ENCODE peak calls at places on chromosomes 7 and 10, in five cellular contexts. Z is NCI-H1417, H is AG10803, Q is left ventricle myocardium inferior, N is AG04449. C is an unnamed sample.

GRCh38 chr7:150450491-150450992 is at the start of gene GIMAP8:
- DNase-seq in H (no peak), N (no peak), Q (peak), Z (no peak), C (peak)

GRCh38 chr10:91924212-91925021 is 847 bp downstream of the BTAF1 start:
- DNase-seq in H (no peak), Z (no peak), Q (no peak), N (no peak), C (no peak)

GRCh38 chr7:67402280-67402679 is 405.6 kb downstream of the TYW1 start:
- DNase-seq in Z (no peak), Q (no peak), H (no peak), N (no peak), C (no peak)

GRCh38 chr7:48760528-48761265 is 163.7 kb upstream of the CDC14C start:
- DNase-seq in H (peak), Z (no peak), Q (no peak), N (no peak), C (no peak)

GRCh38 chr7:71784180-71784579 is 628.0 kb downstream of the CALN1 start:
- DNase-seq in Q (no peak), N (no peak), H (no peak), Z (peak), C (no peak)

GRCh38 chr7:3068568-3068967 is 24.9 kb upstream of the CARD11 start:
- DNase-seq in H (no peak), N (no peak), Z (no peak), Q (no peak), C (no peak)

GRCh38 chr7:47542051-47542450 is 39.9 kb downstream of the TNS3 start:
- DNase-seq in Z (no peak), Q (no peak), N (no peak), H (no peak), C (no peak)

GRCh38 chr7:42650171-42650570 is 261.7 kb downstream of the C7orf25 start:
- DNase-seq in Z (no peak), H (no peak), Q (no peak), N (no peak), C (no peak)

GRCh38 chr10:16478801-16479200 is 42.0 kb downstream of the PTER start:
- DNase-seq in H (no peak), Q (no peak), N (no peak), Z (no peak), C (no peak)

GRCh38 chr7:108716783-108717182 is 147.1 kb downstream of the DNAJB9 start:
- DNase-seq in N (peak), H (peak), Z (no peak), Q (no peak), C (no peak)

GRCh38 chr10:68106656-68107055 is 2.6 kb upstream of the MYPN start:
- DNase-seq in Q (no peak), H (peak), N (peak), Z (no peak), C (no peak)

GRCh38 chr7:55078465-55079372 is 59.9 kb downstream of the EGFR start:
- DNase-seq in N (no peak), H (no peak), Z (no peak), Q (no peak), C (no peak)

C was measured in GF-D8.